ENCODE peak calls at places on chromosome 1, in five cellular contexts. One of them, this sample, is unnamed.

GRCh38 chr1:19010503-19010902 is 54.0 kb upstream of the IFFO2 start:
- DNase-seq in epithelial cell of esophagus: no peak
- DNase-seq in AG09309: no peak
- DNase-seq in fibroblast of mammary gland: no peak
- DNase-seq in iris pigment epithelial cell: no peak
- DNase-seq in this sample: no peak

GRCh38 chr1:32208891-32209309 is at the start of gene DCDC2B:
- DNase-seq in epithelial cell of esophagus: peak
- DNase-seq in AG09309: no peak
- DNase-seq in fibroblast of mammary gland: peak
- DNase-seq in iris pigment epithelial cell: peak
- DNase-seq in this sample: no peak

GRCh38 chr1:41882068-41882477 is 36.6 kb downstream of the HIVEP3 start:
- DNase-seq in epithelial cell of esophagus: peak
- DNase-seq in AG09309: no peak
- DNase-seq in fibroblast of mammary gland: no peak
- DNase-seq in iris pigment epithelial cell: no peak
- DNase-seq in this sample: no peak

GRCh38 chr1:46008585-46008984 is 123.8 kb downstream of the PIK3R3 start:
- DNase-seq in epithelial cell of esophagus: peak
- DNase-seq in AG09309: no peak
- DNase-seq in fibroblast of mammary gland: no peak
- DNase-seq in iris pigment epithelial cell: no peak
- DNase-seq in this sample: no peak

GRCh38 chr1:5995871-5996630 is 3.8 kb upstream of the NPHP4 start:
- DNase-seq in epithelial cell of esophagus: no peak
- DNase-seq in AG09309: no peak
- DNase-seq in fibroblast of mammary gland: no peak
- DNase-seq in iris pigment epithelial cell: no peak
- DNase-seq in this sample: no peak

GRCh38 chr1:195336718-195337269 is 1271.4 kb downstream of the KCNT2 start:
- DNase-seq in epithelial cell of esophagus: no peak
- DNase-seq in AG09309: no peak
- DNase-seq in fibroblast of mammary gland: no peak
- DNase-seq in iris pigment epithelial cell: no peak
- DNase-seq in this sample: no peak

GRCh38 chr1:211490038-211490678 is 1.8 kb downstream of the RD3 start:
- DNase-seq in epithelial cell of esophagus: no peak
- DNase-seq in AG09309: no peak
- DNase-seq in fibroblast of mammary gland: no peak
- DNase-seq in iris pigment epithelial cell: no peak
- DNase-seq in this sample: no peak

GRCh38 chr1:2530501-2531361 is 668 bp upstream of the HES5 start:
- DNase-seq in epithelial cell of esophagus: peak
- DNase-seq in AG09309: no peak
- DNase-seq in fibroblast of mammary gland: no peak
- DNase-seq in iris pigment epithelial cell: no peak
- DNase-seq in this sample: no peak

GRCh38 chr1:209870151-209870831 is 42.5 kb downstream of the UTP25 start:
- DNase-seq in epithelial cell of esophagus: peak
- DNase-seq in AG09309: peak
- DNase-seq in fibroblast of mammary gland: peak
- DNase-seq in iris pigment epithelial cell: peak
- DNase-seq in this sample: no peak

GRCh38 chr1:37255111-37255795 is 219.1 kb upstream of the ZC3H12A start:
- DNase-seq in epithelial cell of esophagus: peak
- DNase-seq in AG09309: no peak
- DNase-seq in fibroblast of mammary gland: no peak
- DNase-seq in iris pigment epithelial cell: peak
- DNase-seq in this sample: no peak

GRCh38 chr1:1074631-1075147 is 583 bp upstream of the RNF223 start:
- DNase-seq in epithelial cell of esophagus: no peak
- DNase-seq in AG09309: no peak
- DNase-seq in fibroblast of mammary gland: no peak
- DNase-seq in iris pigment epithelial cell: no peak
- DNase-seq in this sample: no peak

GRCh38 chr1:56526571-56527174 is 52.7 kb downstream of the PLPP3 start:
- DNase-seq in epithelial cell of esophagus: peak
- DNase-seq in AG09309: no peak
- DNase-seq in fibroblast of mammary gland: peak
- DNase-seq in iris pigment epithelial cell: no peak
- DNase-seq in this sample: no peak

GRCh38 chr1:57949168-57949567 is 525.3 kb upstream of the DAB1 start:
- DNase-seq in epithelial cell of esophagus: peak
- DNase-seq in AG09309: no peak
- DNase-seq in fibroblast of mammary gland: no peak
- DNase-seq in iris pigment epithelial cell: no peak
- DNase-seq in this sample: no peak

GRCh38 chr1:214439352-214440119 is 111.9 kb downstream of the PTPN14 start:
- DNase-seq in epithelial cell of esophagus: peak
- DNase-seq in AG09309: no peak
- DNase-seq in fibroblast of mammary gland: peak
- DNase-seq in iris pigment epithelial cell: peak
- DNase-seq in this sample: peak

GRCh38 chr1:210302501-210302900 is 26.2 kb upstream of the HHAT start:
- DNase-seq in epithelial cell of esophagus: no peak
- DNase-seq in AG09309: no peak
- DNase-seq in fibroblast of mammary gland: no peak
- DNase-seq in iris pigment epithelial cell: no peak
- DNase-seq in this sample: no peak

GRCh38 chr1:31627930-31628421 is 10.5 kb downstream of the HCRTR1 start:
- DNase-seq in epithelial cell of esophagus: no peak
- DNase-seq in AG09309: no peak
- DNase-seq in fibroblast of mammary gland: no peak
- DNase-seq in iris pigment epithelial cell: no peak
- DNase-seq in this sample: no peak

GRCh38 chr1:206909167-206909882 is 12.1 kb downstream of the IL24 start:
- DNase-seq in epithelial cell of esophagus: peak
- DNase-seq in AG09309: no peak
- DNase-seq in fibroblast of mammary gland: no peak
- DNase-seq in iris pigment epithelial cell: no peak
- DNase-seq in this sample: no peak

GRCh38 chr1:78073441-78073840 is 27.7 kb downstream of the GIPC2 start:
- DNase-seq in epithelial cell of esophagus: no peak
- DNase-seq in AG09309: no peak
- DNase-seq in fibroblast of mammary gland: no peak
- DNase-seq in iris pigment epithelial cell: no peak
- DNase-seq in this sample: no peak

GRCh38 chr1:36849956-36850355 is 184.4 kb downstream of the GRIK3 start:
- DNase-seq in epithelial cell of esophagus: no peak
- DNase-seq in AG09309: no peak
- DNase-seq in fibroblast of mammary gland: no peak
- DNase-seq in iris pigment epithelial cell: no peak
- DNase-seq in this sample: no peak

GRCh38 chr1:41492341-41492848 is 7.9 kb upstream of the EDN2 start:
- DNase-seq in epithelial cell of esophagus: peak
- DNase-seq in AG09309: no peak
- DNase-seq in fibroblast of mammary gland: peak
- DNase-seq in iris pigment epithelial cell: no peak
- DNase-seq in this sample: no peak

GRCh38 chr1:23601968-23602876 is 42.9 kb upstream of the ID3 start:
- DNase-seq in epithelial cell of esophagus: no peak
- DNase-seq in AG09309: no peak
- DNase-seq in fibroblast of mammary gland: no peak
- DNase-seq in iris pigment epithelial cell: no peak
- DNase-seq in this sample: no peak

GRCh38 chr1:173249349-173249748 is 42.2 kb upstream of the TNFSF4 start:
- DNase-seq in epithelial cell of esophagus: peak
- DNase-seq in AG09309: no peak
- DNase-seq in fibroblast of mammary gland: peak
- DNase-seq in iris pigment epithelial cell: no peak
- DNase-seq in this sample: no peak

GRCh38 chr1:113042336-113043143 is 30.5 kb upstream of the LRIG2 start:
- DNase-seq in epithelial cell of esophagus: peak
- DNase-seq in AG09309: peak
- DNase-seq in fibroblast of mammary gland: peak
- DNase-seq in iris pigment epithelial cell: peak
- DNase-seq in this sample: peak

GRCh38 chr1:224791362-224791941 is 138.0 kb upstream of the DNAH14 start:
- DNase-seq in epithelial cell of esophagus: no peak
- DNase-seq in AG09309: no peak
- DNase-seq in fibroblast of mammary gland: no peak
- DNase-seq in iris pigment epithelial cell: no peak
- DNase-seq in this sample: peak

GRCh38 chr1:37274896-37275631 is 199.3 kb upstream of the ZC3H12A start:
- DNase-seq in epithelial cell of esophagus: no peak
- DNase-seq in AG09309: no peak
- DNase-seq in fibroblast of mammary gland: no peak
- DNase-seq in iris pigment epithelial cell: no peak
- DNase-seq in this sample: no peak

GRCh38 chr1:33322109-33322508 is 1.2 kb upstream of the A3GALT2 start:
- DNase-seq in epithelial cell of esophagus: no peak
- DNase-seq in AG09309: no peak
- DNase-seq in fibroblast of mammary gland: no peak
- DNase-seq in iris pigment epithelial cell: no peak
- DNase-seq in this sample: no peak

GRCh38 chr1:118136511-118136937 is 48.5 kb downstream of the SPAG17 start:
- DNase-seq in epithelial cell of esophagus: peak
- DNase-seq in AG09309: peak
- DNase-seq in fibroblast of mammary gland: peak
- DNase-seq in iris pigment epithelial cell: peak
- DNase-seq in this sample: no peak

GRCh38 chr1:113912594-113913311 is 7.6 kb downstream of the DCLRE1B start:
- DNase-seq in epithelial cell of esophagus: no peak
- DNase-seq in AG09309: no peak
- DNase-seq in fibroblast of mammary gland: peak
- DNase-seq in iris pigment epithelial cell: peak
- DNase-seq in this sample: no peak

GRCh38 chr1:229855999-229856650 is 210.9 kb upstream of the GALNT2 start:
- DNase-seq in epithelial cell of esophagus: no peak
- DNase-seq in AG09309: no peak
- DNase-seq in fibroblast of mammary gland: no peak
- DNase-seq in iris pigment epithelial cell: no peak
- DNase-seq in this sample: peak

GRCh38 chr1:67811816-67812215 is 21.5 kb downstream of the GNG12 start:
- DNase-seq in epithelial cell of esophagus: no peak
- DNase-seq in AG09309: no peak
- DNase-seq in fibroblast of mammary gland: no peak
- DNase-seq in iris pigment epithelial cell: no peak
- DNase-seq in this sample: no peak